ENCODE peak calls at places on chromosome 20, in five cellular contexts. E is SK-N-SH, P is K562, V is HepG2, Y is HCT116. B is an unnamed sample.

GRCh38 chr20:36175016-36175415 is 20.5 kb downstream of the EPB41L1 start:
- DNase-seq in E (peak; percentile 47), P (no peak), V (no peak), Y (no peak), B (no peak)

GRCh38 chr20:19993937-19994667 is 23.1 kb upstream of the NAA20 start:
- DNase-seq in E (no peak), P (no peak), V (no peak), Y (peak; percentile 40), B (no peak)

GRCh38 chr20:45341939-45342862 is 6.0 kb downstream of the SDC4 start:
- DNase-seq in E (peak; percentile 79), P (peak; percentile 34), V (peak; percentile 94), Y (no peak), B (peak; percentile 83)

GRCh38 chr20:60820149-60820548 is 431.9 kb upstream of the CDH4 start:
- DNase-seq in E (no peak), P (no peak), V (no peak), Y (no peak), B (no peak)

GRCh38 chr20:62860391-62860923 is 1.2 kb downstream of the TCFL5 start:
- DNase-seq in E (no peak), P (peak; percentile 25), V (peak; percentile 39), Y (no peak), B (no peak)

GRCh38 chr20:34570859-34571306 is 12.4 kb downstream of the MAP1LC3A start:
- DNase-seq in E (no peak), P (peak; percentile 73), V (no peak), Y (no peak), B (no peak)

GRCh38 chr20:10883166-10883565 is 209.4 kb upstream of the JAG1 start:
- DNase-seq in E (no peak), P (no peak), V (no peak), Y (no peak), B (no peak)

GRCh38 chr20:21796059-21796458 is 90.6 kb downstream of the PAX1 start:
- DNase-seq in E (no peak), P (peak; percentile 6), V (peak; percentile 32), Y (no peak), B (peak; percentile 15)

GRCh38 chr20:38728911-38729642 is 4.8 kb downstream of the SLC32A1 start:
- DNase-seq in E (peak; percentile 56), P (no peak), V (no peak), Y (no peak), B (no peak)

GRCh38 chr20:33827629-33828325 is 16.6 kb downstream of the CHMP4B start:
- DNase-seq in E (no peak), P (no peak), V (no peak), Y (no peak), B (no peak)

GRCh38 chr20:45363611-45364492 is 896 bp downstream of the SYS1 start:
- DNase-seq in E (no peak), P (no peak), V (no peak), Y (no peak), B (no peak)

GRCh38 chr20:46977909-46978588 is 83.4 kb downstream of the EYA2 start:
- DNase-seq in E (no peak), P (no peak), V (no peak), Y (no peak), B (no peak)

GRCh38 chr20:49985617-49986016 is 2.8 kb downstream of the SNAI1 start:
- DNase-seq in E (no peak), P (no peak), V (no peak), Y (no peak), B (no peak)

GRCh38 chr20:44973053-44973452 is 6.7 kb downstream of the STK4 start:
- DNase-seq in E (no peak), P (no peak), V (no peak), Y (no peak), B (no peak)

GRCh38 chr20:10454135-10454750 is 19.1 kb downstream of the SLX4IP start:
- DNase-seq in E (no peak), P (no peak), V (no peak), Y (no peak), B (no peak)

GRCh38 chr20:44633872-44634600 is 17.5 kb downstream of the ADA start:
- DNase-seq in E (no peak), P (no peak), V (no peak), Y (no peak), B (no peak)

GRCh38 chr20:17808357-17808756 is 108.6 kb downstream of the BANF2 start:
- DNase-seq in E (peak; percentile 54), P (no peak), V (peak; percentile 42), Y (no peak), B (no peak)

GRCh38 chr20:20360464-20360863 is 7.4 kb upstream of the INSM1 start:
- DNase-seq in E (peak; percentile 79), P (peak; percentile 48), V (peak; percentile 67), Y (peak; percentile 40), B (peak; percentile 75)

GRCh38 chr20:50238081-50238800 is 47.6 kb downstream of the CEBPB start:
- DNase-seq in E (no peak), P (no peak), V (no peak), Y (no peak), B (no peak)

GRCh38 chr20:60565093-60565492 is 606.9 kb downstream of the CDH26 start:
- DNase-seq in E (no peak), P (no peak), V (no peak), Y (no peak), B (no peak)

GRCh38 chr20:63420359-63421093 is 51.9 kb downstream of the KCNQ2 start:
- DNase-seq in E (no peak), P (no peak), V (no peak), Y (no peak), B (no peak)

GRCh38 chr20:32822189-32822588 is 2.4 kb downstream of the MAPRE1 start:
- DNase-seq in E (no peak), P (no peak), V (no peak), Y (no peak), B (no peak)

GRCh38 chr20:38723982-38724602 is at the start of gene SLC32A1:
- DNase-seq in E (peak; percentile 81), P (no peak), V (no peak), Y (no peak), B (no peak)

GRCh38 chr20:38875170-38875993 is 50.8 kb upstream of the FAM83D start:
- DNase-seq in E (peak; percentile 74), P (peak; percentile 22), V (no peak), Y (no peak), B (no peak)

GRCh38 chr20:52103469-52103910 is 88.1 kb downstream of the ZFP64 start:
- DNase-seq in E (no peak), P (peak; percentile 14), V (no peak), Y (no peak), B (no peak)

GRCh38 chr20:34364013-34364382 is 925 bp downstream of the ITCH start:
- DNase-seq in E (no peak), P (peak; percentile 56), V (no peak), Y (no peak), B (peak; percentile 53)

GRCh38 chr20:16621435-16622141 is 48.3 kb upstream of the KIF16B start:
- DNase-seq in E (no peak), P (peak; percentile 8), V (no peak), Y (no peak), B (no peak)

GRCh38 chr20:63217706-63218105 is 1.8 kb upstream of the YTHDF1 start:
- DNase-seq in E (no peak), P (no peak), V (peak; percentile 42), Y (no peak), B (no peak)

GRCh38 chr20:51368461-51369211 is 173.9 kb downstream of the NFATC2 start:
- DNase-seq in E (no peak), P (no peak), V (no peak), Y (no peak), B (no peak)

GRCh38 chr20:19403549-19403948 is 191.1 kb downstream of the SLC24A3 start:
- DNase-seq in E (no peak), P (no peak), V (no peak), Y (no peak), B (no peak)

GRCh38 chr20:38304845-38305447 is 990 bp downstream of the BPI start:
- DNase-seq in E (peak; percentile 33), P (peak; percentile 52), V (peak; percentile 31), Y (peak; percentile 4), B (peak; percentile 73)

GRCh38 chr20:47099093-47099492 is 204.4 kb downstream of the EYA2 start:
- DNase-seq in E (no peak), P (no peak), V (no peak), Y (no peak), B (no peak)

GRCh38 chr20:5413394-5413793 is 96.6 kb upstream of the PROKR2 start:
- DNase-seq in E (no peak), P (no peak), V (no peak), Y (no peak), B (no peak)
- TF ChIP-seq JUND in E (no peak), P (no peak), V (no peak), Y (no peak), B (no peak)

DNA sequence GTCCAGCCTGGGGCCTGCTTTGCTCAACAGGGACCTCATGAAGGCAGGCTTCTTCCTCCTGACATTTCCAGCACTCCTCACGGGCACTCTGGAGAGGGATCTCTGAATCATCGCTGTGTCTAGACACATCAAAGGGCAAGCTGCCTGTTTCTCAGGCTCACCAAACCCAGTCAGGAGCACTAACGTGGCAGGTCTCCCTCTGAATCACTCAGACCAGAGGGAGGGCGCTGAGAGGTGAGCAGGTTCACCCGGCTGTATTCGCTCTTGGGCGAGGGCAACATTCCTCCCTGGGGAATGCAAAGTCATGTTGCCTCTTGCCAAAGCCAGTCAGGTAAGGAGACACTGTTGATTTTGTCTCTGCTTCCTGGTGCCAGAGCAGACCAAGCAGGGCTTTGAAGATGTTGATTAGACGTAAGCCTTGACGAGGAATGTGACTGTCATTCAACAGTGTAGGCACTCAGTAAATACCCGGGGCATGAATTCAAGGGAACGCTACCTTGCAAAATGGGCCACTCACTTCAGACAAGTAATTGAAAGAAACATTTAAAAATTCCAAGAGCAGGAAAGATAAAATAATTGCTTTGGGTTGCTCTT is 50.1 kb downstream of the CYP24A1 start:
- DNase-seq in E (no peak), P (no peak), V (peak; percentile 100), Y (peak; percentile 100), B (peak; percentile 58)
- TF ChIP-seq JUND in E (peak; percentile 72), P (no peak), V (no peak), Y (peak; percentile 97), B (peak; percentile 61)

GRCh38 chr20:14576478-14576877 is 239.1 kb upstream of the FLRT3 start:
- DNase-seq in E (no peak), P (no peak), V (no peak), Y (no peak), B (no peak)
- TF ChIP-seq JUND in E (no peak), P (no peak), V (no peak), Y (no peak), B (no peak)

DNA sequence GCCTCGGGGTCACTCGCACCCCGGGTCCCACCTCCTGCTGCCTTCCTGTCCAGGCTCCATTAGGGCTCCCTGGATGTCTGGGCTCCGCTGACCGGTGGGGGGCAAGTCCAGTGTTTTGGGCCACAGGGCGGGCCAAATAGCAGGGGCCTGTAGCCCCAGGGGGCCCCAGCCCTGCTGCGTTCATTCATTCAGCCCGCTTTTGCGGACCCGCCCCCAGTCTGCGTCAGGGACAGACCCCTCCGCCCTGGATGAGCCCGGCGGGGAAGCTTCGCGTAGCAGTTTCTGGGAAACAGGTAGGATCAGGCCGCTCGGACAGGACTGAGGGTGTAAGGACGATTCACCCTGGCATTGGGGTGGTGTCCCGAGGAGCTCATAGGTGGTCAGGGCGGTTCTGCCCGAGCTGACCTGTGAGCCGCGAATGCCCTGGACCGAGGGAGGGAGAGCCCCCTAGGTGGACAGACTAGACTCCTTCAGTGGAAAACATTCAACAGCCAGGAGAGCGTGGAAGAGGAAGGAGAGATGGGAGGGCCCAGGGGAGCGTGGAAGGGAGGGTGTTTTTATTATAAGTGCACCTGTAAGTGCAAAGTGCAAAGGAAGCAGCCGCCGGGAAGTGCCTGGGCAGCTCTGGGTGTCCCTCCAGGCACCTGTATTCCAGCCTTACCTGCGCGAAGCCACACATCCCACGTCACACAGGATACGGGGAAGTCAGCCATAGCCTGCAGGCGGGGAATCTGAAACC is 619 bp downstream of the ENTPD6 start:
- DNase-seq in E (no peak), P (peak; percentile 11), V (peak; percentile 42), Y (peak; percentile 28), B (peak; percentile 72)
- TF ChIP-seq JUND in E (no peak), P (no peak), V (peak; percentile 20), Y (no peak), B (no peak)

GRCh38 chr20:54026300-54027064 is 43.9 kb downstream of the BCAS1 start:
- DNase-seq in E (no peak), P (no peak), V (no peak), Y (no peak), B (no peak)
- TF ChIP-seq JUND in E (no peak), P (no peak), V (no peak), Y (no peak), B (no peak)